ENCODE peak calls at places on chromosomes 2 and 18, in ten cellular contexts. O, J, A, D, S, N, T, H, C and U are unnamed samples.

GRCh38 chr18:63992751-63993150 is 22.9 kb downstream of the SERPINB8 start:
- DNase-seq in O (no peak), J (no peak), A (no peak), D (no peak), S (no peak), N (no peak), T (no peak), H (no peak), C (no peak), U (no peak)

GRCh38 chr2:231890896-231891513 is 35.2 kb downstream of the NPPC start:
- DNase-seq in O (no peak), J (no peak), A (no peak), D (no peak), S (no peak), N (no peak), T (no peak), H (no peak), C (no peak), U (no peak)

GRCh38 chr2:172131713-172132555 is 29.2 kb upstream of the DLX2 start:
- DNase-seq in O (no peak), J (no peak), A (no peak), D (no peak), S (no peak), N (no peak), T (no peak), H (no peak), C (no peak), U (no peak)

GRCh38 chr2:158953926-158954763 is 14.3 kb upstream of the TANC1 start:
- DNase-seq in O (peak), J (peak), A (peak), D (peak), S (no peak), N (no peak), T (no peak), H (peak), C (peak), U (peak)

GRCh38 chr18:38241736-38242135 is 676.1 kb upstream of the CELF4 start:
- DNase-seq in O (no peak), J (no peak), A (no peak), D (no peak), S (no peak), N (no peak), T (no peak), H (no peak), C (no peak), U (no peak)

GRCh38 chr18:12026562-12026961 is 45.3 kb downstream of the IMPA2 start:
- DNase-seq in O (no peak), J (no peak), A (no peak), D (peak), S (no peak), N (no peak), T (no peak), H (no peak), C (no peak), U (no peak)

GRCh38 chr2:8539743-8540551 is 141.9 kb upstream of the ID2 start:
- DNase-seq in O (peak), J (peak), A (peak), D (peak), S (no peak), N (no peak), T (no peak), H (no peak), C (peak), U (peak)

GRCh38 chr2:191910518-191910917 is 63.6 kb upstream of the CAVIN2 start:
- DNase-seq in O (no peak), J (no peak), A (peak), D (no peak), S (no peak), N (no peak), T (peak), H (no peak), C (no peak), U (no peak)

GRCh38 chr2:138497294-138497693 is 4.3 kb upstream of the SPOPL start:
- DNase-seq in O (no peak), J (no peak), A (no peak), D (no peak), S (no peak), N (no peak), T (no peak), H (no peak), C (no peak), U (no peak)

GRCh38 chr2:192197387-192197786 is 2.7 kb upstream of the TMEFF2 start:
- DNase-seq in O (no peak), J (no peak), A (no peak), D (no peak), S (no peak), N (no peak), T (no peak), H (no peak), C (no peak), U (no peak)

GRCh38 chr18:63676526-63676925 is 14.8 kb upstream of the SERPINB3 start:
- DNase-seq in O (no peak), J (no peak), A (peak), D (no peak), S (no peak), N (peak), T (no peak), H (no peak), C (peak), U (peak)

GRCh38 chr2:37583867-37584266 is 87.6 kb downstream of the CDC42EP3 start:
- DNase-seq in O (no peak), J (no peak), A (no peak), D (no peak), S (no peak), N (no peak), T (no peak), H (no peak), C (no peak), U (no peak)

GRCh38 chr2:134021830-134022524 is 231.9 kb upstream of the MGAT5 start:
- DNase-seq in O (no peak), J (no peak), A (peak), D (no peak), S (peak), N (peak), T (no peak), H (no peak), C (no peak), U (no peak)

GRCh38 chr2:11748018-11748860 is 1.8 kb downstream of the LPIN1 start:
- DNase-seq in O (no peak), J (no peak), A (no peak), D (no peak), S (no peak), N (no peak), T (no peak), H (no peak), C (no peak), U (no peak)

GRCh38 chr2:241834853-241835210 is 23.9 kb downstream of the PDCD1 start:
- DNase-seq in O (no peak), J (no peak), A (no peak), D (no peak), S (no peak), N (no peak), T (no peak), H (no peak), C (no peak), U (no peak)

GRCh38 chr2:20125616-20126015 is 74.2 kb upstream of the LAPTM4A start:
- DNase-seq in O (no peak), J (no peak), A (no peak), D (no peak), S (no peak), N (no peak), T (no peak), H (no peak), C (no peak), U (no peak)

GRCh38 chr2:231632559-231633142 is 40.0 kb downstream of the TEX44 start:
- DNase-seq in O (no peak), J (no peak), A (no peak), D (no peak), S (no peak), N (no peak), T (no peak), H (no peak), C (no peak), U (no peak)

GRCh38 chr2:159996792-159997546 is 65.4 kb downstream of the PLA2R1 start:
- DNase-seq in O (no peak), J (no peak), A (no peak), D (no peak), S (no peak), N (no peak), T (no peak), H (no peak), C (no peak), U (no peak)

GRCh38 chr2:152534460-152535131 is 182.7 kb downstream of the PRPF40A start:
- DNase-seq in O (no peak), J (no peak), A (no peak), D (no peak), S (no peak), N (no peak), T (no peak), H (no peak), C (no peak), U (no peak)

GRCh38 chr2:44295636-44296359 is 20.5 kb downstream of the SLC3A1 start:
- DNase-seq in O (no peak), J (no peak), A (peak), D (no peak), S (no peak), N (no peak), T (no peak), H (no peak), C (no peak), U (no peak)

GRCh38 chr18:63686871-63687270 is 15.9 kb upstream of the SERPINB11 start:
- DNase-seq in O (no peak), J (no peak), A (no peak), D (no peak), S (no peak), N (no peak), T (no peak), H (no peak), C (no peak), U (no peak)

GRCh38 chr18:9658111-9658641 is 43.8 kb upstream of the PPP4R1 start:
- DNase-seq in O (no peak), J (no peak), A (no peak), D (no peak), S (no peak), N (no peak), T (no peak), H (no peak), C (no peak), U (no peak)

GRCh38 chr2:69469784-69470183 is 32.5 kb upstream of the NFU1 start:
- DNase-seq in O (no peak), J (no peak), A (no peak), D (no peak), S (no peak), N (no peak), T (no peak), H (no peak), C (no peak), U (no peak)

GRCh38 chr2:45953376-45954050 is 302.0 kb downstream of the PRKCE start:
- DNase-seq in O (no peak), J (no peak), A (no peak), D (no peak), S (no peak), N (no peak), T (no peak), H (no peak), C (no peak), U (no peak)

GRCh38 chr2:241736111-241736510 is 1.7 kb downstream of the D2HGDH start:
- DNase-seq in O (no peak), J (no peak), A (no peak), D (no peak), S (no peak), N (no peak), T (no peak), H (no peak), C (no peak), U (no peak)

GRCh38 chr2:146370821-146371220 is 1474.0 kb upstream of the ACVR2A start:
- DNase-seq in O (no peak), J (no peak), A (no peak), D (no peak), S (no peak), N (no peak), T (no peak), H (no peak), C (no peak), U (no peak)

GRCh38 chr2:114389021-114389420 is 53.4 kb upstream of the DPP10 start:
- DNase-seq in O (no peak), J (no peak), A (no peak), D (no peak), S (no peak), N (no peak), T (no peak), H (no peak), C (no peak), U (no peak)

GRCh38 chr2:29786361-29786760 is 135.0 kb downstream of the ALK start:
- DNase-seq in O (no peak), J (no peak), A (no peak), D (no peak), S (no peak), N (no peak), T (no peak), H (no peak), C (no peak), U (peak)

GRCh38 chr18:3248062-3248669 is 565 bp downstream of the MYL12A start:
- DNase-seq in O (peak), J (peak), A (peak), D (peak), S (no peak), N (no peak), T (no peak), H (no peak), C (no peak), U (no peak)
- TF ChIP-seq POLR2A in O (no peak), J (no peak), A (no peak), D (no peak), S (no peak), N (no peak), T (no peak), H (no peak), C (no peak), U (no peak)

DNA sequence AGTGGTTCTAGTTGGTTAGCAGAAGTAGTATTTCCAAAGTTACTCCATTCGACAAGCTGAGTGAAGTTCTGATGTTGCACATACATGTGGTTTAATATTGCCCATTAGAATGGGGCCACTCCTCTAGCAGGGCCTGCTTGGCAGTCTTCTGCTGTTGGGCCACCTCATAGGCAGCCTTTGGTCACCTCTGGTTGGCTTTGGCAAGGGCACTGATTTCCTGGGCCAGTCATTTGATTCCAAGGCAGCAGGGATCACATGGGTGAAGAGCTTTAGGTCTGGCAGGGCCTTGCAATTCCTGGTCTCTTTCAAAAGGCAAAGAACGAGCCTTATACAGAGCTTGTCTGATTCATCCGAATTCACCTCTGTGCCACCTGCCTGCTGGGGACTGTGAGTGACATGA is 2.5 kb downstream of the RPIA start:
- DNase-seq in O (no peak), J (no peak), A (peak), D (peak), S (no peak), N (no peak), T (no peak), H (no peak), C (peak), U (peak)
- TF ChIP-seq POLR2A in O (no peak), J (no peak), A (no peak), D (no peak), S (no peak), N (no peak), T (no peak), H (no peak), C (no peak), U (no peak)

DNA sequence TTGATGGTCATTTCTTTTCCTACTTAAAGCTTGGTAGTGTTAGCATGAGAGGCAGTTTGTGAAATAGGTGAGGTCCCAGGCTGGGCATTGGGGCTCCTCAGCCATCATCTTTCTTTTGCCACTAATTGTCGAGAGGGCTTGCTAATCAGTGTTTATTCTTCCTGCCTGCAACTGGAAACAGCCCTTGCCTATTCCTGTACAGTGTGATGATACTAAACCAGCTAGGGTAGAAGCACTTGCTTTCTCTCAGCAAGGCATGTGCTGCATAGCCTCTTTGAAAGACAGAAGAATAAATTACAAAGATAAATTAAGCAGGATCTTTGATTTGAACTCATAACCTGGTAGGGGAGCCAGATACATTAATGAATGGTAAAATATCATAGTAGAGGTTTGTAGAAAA is 16.6 kb upstream of the GPBAR1 start:
- DNase-seq in O (no peak), J (no peak), A (no peak), D (no peak), S (no peak), N (no peak), T (no peak), H (no peak), C (no peak), U (no peak)
- TF ChIP-seq POLR2A in O (no peak), J (no peak), A (no peak), D (no peak), S (no peak), N (no peak), T (no peak), H (no peak), C (no peak), U (no peak)

GRCh38 chr18:31064130-31064529 is 21.6 kb upstream of the DSC3 start:
- DNase-seq in O (no peak), J (no peak), A (no peak), D (no peak), S (no peak), N (no peak), T (no peak), H (no peak), C (no peak), U (no peak)
- TF ChIP-seq POLR2A in O (no peak), J (no peak), A (no peak), D (no peak), S (no peak), N (no peak), T (no peak), H (no peak), C (no peak), U (no peak)